ENCODE peak calls at places on chromosomes 12 and 14, in four cellular contexts. One of them, this sample, is unnamed.

GRCh38 chr14:65664436-65664835 is 251.9 kb downstream of the FUT8 start:
- DNase-seq in GM12878: no peak
- DNase-seq in HL-60: no peak
- DNase-seq in HepG2: no peak
- DNase-seq in this sample: no peak

GRCh38 chr12:122205590-122205925 is 2.0 kb downstream of the B3GNT4 start:
- DNase-seq in GM12878: no peak
- DNase-seq in HL-60: no peak
- DNase-seq in HepG2: no peak
- DNase-seq in this sample: no peak

GRCh38 chr14:86288336-86288735 is 758.4 kb downstream of the FLRT2 start:
- DNase-seq in GM12878: no peak
- DNase-seq in HL-60: no peak
- DNase-seq in HepG2: no peak
- DNase-seq in this sample: no peak

GRCh38 chr12:92905258-92905810 is 23.8 kb downstream of the EEA1 start:
- DNase-seq in GM12878: no peak
- DNase-seq in HL-60: no peak
- DNase-seq in HepG2: no peak
- DNase-seq in this sample: no peak

GRCh38 chr14:96067985-96068930 is 29.1 kb downstream of the C14orf132 start:
- DNase-seq in GM12878: no peak
- DNase-seq in HL-60: no peak
- DNase-seq in HepG2: no peak
- DNase-seq in this sample: no peak

GRCh38 chr12:93126069-93126474 is 197.0 kb upstream of the EEA1 start:
- DNase-seq in GM12878: no peak
- DNase-seq in HL-60: no peak
- DNase-seq in HepG2: no peak
- DNase-seq in this sample: no peak

GRCh38 chr12:12095016-12095415 is 24.3 kb downstream of the BCL2L14 start:
- DNase-seq in GM12878: no peak
- DNase-seq in HL-60: no peak
- DNase-seq in HepG2: peak; percentile 56
- DNase-seq in this sample: no peak

GRCh38 chr14:39841088-39841487 is 408.9 kb upstream of the FBXO33 start:
- DNase-seq in GM12878: no peak
- DNase-seq in HL-60: no peak
- DNase-seq in HepG2: no peak
- DNase-seq in this sample: no peak

GRCh38 chr12:15620726-15621125 is 168.5 kb downstream of the EPS8 start:
- DNase-seq in GM12878: no peak
- DNase-seq in HL-60: no peak
- DNase-seq in HepG2: no peak
- DNase-seq in this sample: no peak

GRCh38 chr12:123934829-123935228 is 37.8 kb downstream of the CCDC92 start:
- DNase-seq in GM12878: no peak
- DNase-seq in HL-60: peak; percentile 57
- DNase-seq in HepG2: no peak
- DNase-seq in this sample: no peak

GRCh38 chr12:52029686-52030085 is 21.6 kb upstream of the NR4A1 start:
- DNase-seq in GM12878: no peak
- DNase-seq in HL-60: no peak
- DNase-seq in HepG2: no peak
- DNase-seq in this sample: peak; percentile 55

GRCh38 chr12:95908573-95908972 is 33.8 kb downstream of the CCDC38 start:
- DNase-seq in GM12878: no peak
- DNase-seq in HL-60: no peak
- DNase-seq in HepG2: no peak
- DNase-seq in this sample: no peak

GRCh38 chr12:113359133-113359938 is 949 bp downstream of the PLBD2 start:
- DNase-seq in GM12878: no peak
- DNase-seq in HL-60: no peak
- DNase-seq in HepG2: no peak
- DNase-seq in this sample: no peak

GRCh38 chr12:97560359-97560758 is 97.8 kb downstream of the RMST start:
- DNase-seq in GM12878: no peak
- DNase-seq in HL-60: no peak
- DNase-seq in HepG2: no peak
- DNase-seq in this sample: no peak

GRCh38 chr14:63193236-63193635 is 11.0 kb upstream of the RHOJ start:
- DNase-seq in GM12878: no peak
- DNase-seq in HL-60: no peak
- DNase-seq in HepG2: no peak
- DNase-seq in this sample: no peak

GRCh38 chr12:122847921-122848421 is 12.7 kb downstream of the HIP1R start:
- DNase-seq in GM12878: no peak
- DNase-seq in HL-60: no peak
- DNase-seq in HepG2: no peak
- DNase-seq in this sample: no peak

GRCh38 chr12:54038760-54039414 is 6.0 kb downstream of the HOXC5 start:
- DNase-seq in GM12878: no peak
- DNase-seq in HL-60: no peak
- DNase-seq in HepG2: no peak
- DNase-seq in this sample: no peak

GRCh38 chr12:56034586-56035332 is 7.0 kb upstream of the RPS26 start:
- DNase-seq in GM12878: no peak
- DNase-seq in HL-60: no peak
- DNase-seq in HepG2: no peak
- DNase-seq in this sample: no peak

GRCh38 chr12:67919406-67919805 is 69.8 kb upstream of the IFNG-AS1 start:
- DNase-seq in GM12878: no peak
- DNase-seq in HL-60: no peak
- DNase-seq in HepG2: no peak
- DNase-seq in this sample: no peak
- TF ChIP-seq GABPA in GM12878: no peak
- TF ChIP-seq GABPA in HL-60: no peak
- TF ChIP-seq GABPA in HepG2: no peak
- TF ChIP-seq GABPA in this sample: no peak

DNA sequence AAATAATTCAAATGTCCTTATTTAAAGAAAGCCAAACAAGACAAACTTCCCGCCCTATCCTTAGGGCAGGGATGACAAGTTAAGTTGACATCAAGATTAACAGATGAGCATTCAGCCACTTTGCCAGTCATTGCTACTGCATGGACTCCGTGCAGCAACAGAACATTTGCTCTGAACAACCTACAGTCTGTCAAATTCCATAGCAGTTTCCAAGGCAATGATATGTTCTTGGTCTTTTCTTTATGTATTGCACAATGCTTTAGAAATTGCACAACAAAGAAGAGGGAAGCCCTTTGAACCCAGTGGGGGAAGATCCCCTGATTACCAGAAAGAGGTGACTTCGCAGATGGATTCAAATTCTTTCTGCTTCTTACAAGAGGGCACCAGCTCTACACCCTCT is 269.8 kb downstream of the BCAT1 start:
- DNase-seq in GM12878: no peak
- DNase-seq in HL-60: no peak
- DNase-seq in HepG2: peak; percentile 16
- DNase-seq in this sample: no peak
- TF ChIP-seq GABPA in GM12878: no peak
- TF ChIP-seq GABPA in HL-60: no peak
- TF ChIP-seq GABPA in HepG2: no peak
- TF ChIP-seq GABPA in this sample: no peak

DNA sequence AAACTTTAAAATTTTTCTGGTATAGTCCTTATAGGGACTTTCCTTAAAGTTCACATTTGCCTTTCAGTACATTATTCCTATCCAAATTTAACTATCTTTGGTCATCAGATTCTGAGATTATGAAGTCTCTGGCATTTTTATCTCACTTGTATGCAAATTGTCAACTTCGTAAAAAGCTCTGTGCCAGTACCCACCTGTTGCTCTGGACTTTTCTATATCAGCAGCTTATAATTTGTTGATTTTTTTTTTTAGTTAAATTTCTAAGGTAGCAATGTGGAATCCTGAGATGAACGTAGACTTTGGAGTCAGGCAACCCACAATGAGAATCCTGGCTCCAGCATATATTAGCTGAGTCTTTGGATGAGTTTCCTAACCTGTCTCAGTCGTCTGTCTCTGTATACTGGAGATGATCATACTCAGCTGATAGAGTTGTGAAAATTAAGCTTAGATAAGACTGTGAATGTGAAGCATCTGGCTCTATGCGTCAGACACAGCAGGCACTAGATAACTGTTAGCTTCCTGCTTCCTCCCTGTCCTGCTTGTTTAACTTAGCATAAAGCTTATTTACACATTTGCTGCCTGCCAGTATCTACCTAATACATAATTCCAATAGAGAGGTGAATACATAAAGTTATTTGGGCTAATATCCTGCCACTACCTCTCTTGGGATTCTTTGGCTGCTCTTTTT is 59.8 kb downstream of the MARK3 start:
- DNase-seq in GM12878: no peak
- DNase-seq in HL-60: no peak
- DNase-seq in HepG2: no peak
- DNase-seq in this sample: peak; percentile 49
- TF ChIP-seq GABPA in GM12878: no peak
- TF ChIP-seq GABPA in HL-60: no peak
- TF ChIP-seq GABPA in HepG2: no peak
- TF ChIP-seq GABPA in this sample: peak; percentile 14

GRCh38 chr14:92510972-92511371 is 2.6 kb upstream of the RIN3 start:
- DNase-seq in GM12878: no peak
- DNase-seq in HL-60: no peak
- DNase-seq in HepG2: peak; percentile 48
- DNase-seq in this sample: peak; percentile 12

GRCh38 chr14:92513204-92513965 is at the start of gene RIN3:
- DNase-seq in GM12878: no peak
- DNase-seq in HL-60: peak; percentile 63
- DNase-seq in HepG2: peak; percentile 38
- DNase-seq in this sample: no peak

GRCh38 chr14:92511472-92512247 is 1.9 kb upstream of the RIN3 start:
- DNase-seq in GM12878: no peak
- DNase-seq in HL-60: no peak
- DNase-seq in HepG2: no peak
- DNase-seq in this sample: no peak

GRCh38 chr14:92513966-92514843 is 624 bp downstream of the RIN3 start:
- DNase-seq in GM12878: no peak
- DNase-seq in HL-60: no peak
- DNase-seq in HepG2: peak; percentile 36
- DNase-seq in this sample: no peak

DNA sequence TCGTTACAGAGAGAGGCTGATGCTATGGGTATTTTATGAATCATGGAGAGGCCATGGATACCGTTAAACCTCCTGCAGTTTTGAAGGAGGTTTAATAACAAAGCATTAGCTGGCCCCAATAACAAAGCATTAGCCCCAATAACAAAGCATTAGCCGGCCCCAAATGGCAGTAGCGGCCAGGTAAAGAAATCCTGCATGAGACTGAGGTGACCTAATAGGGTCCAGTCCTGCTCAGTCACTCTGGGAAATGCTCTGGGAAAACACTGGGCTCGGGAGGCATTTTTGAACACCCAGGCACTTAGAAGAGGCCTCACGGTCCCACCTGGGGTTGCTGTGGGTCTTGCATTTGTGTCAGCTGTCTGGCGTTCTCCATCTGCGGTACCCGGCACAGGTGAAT is 776 bp upstream of the RIN3 start:
- DNase-seq in GM12878: no peak
- DNase-seq in HL-60: no peak
- DNase-seq in HepG2: no peak
- DNase-seq in this sample: no peak
- TF ChIP-seq GABPA in GM12878: no peak
- TF ChIP-seq GABPA in HL-60: no peak
- TF ChIP-seq GABPA in HepG2: no peak
- TF ChIP-seq GABPA in this sample: no peak

DNA sequence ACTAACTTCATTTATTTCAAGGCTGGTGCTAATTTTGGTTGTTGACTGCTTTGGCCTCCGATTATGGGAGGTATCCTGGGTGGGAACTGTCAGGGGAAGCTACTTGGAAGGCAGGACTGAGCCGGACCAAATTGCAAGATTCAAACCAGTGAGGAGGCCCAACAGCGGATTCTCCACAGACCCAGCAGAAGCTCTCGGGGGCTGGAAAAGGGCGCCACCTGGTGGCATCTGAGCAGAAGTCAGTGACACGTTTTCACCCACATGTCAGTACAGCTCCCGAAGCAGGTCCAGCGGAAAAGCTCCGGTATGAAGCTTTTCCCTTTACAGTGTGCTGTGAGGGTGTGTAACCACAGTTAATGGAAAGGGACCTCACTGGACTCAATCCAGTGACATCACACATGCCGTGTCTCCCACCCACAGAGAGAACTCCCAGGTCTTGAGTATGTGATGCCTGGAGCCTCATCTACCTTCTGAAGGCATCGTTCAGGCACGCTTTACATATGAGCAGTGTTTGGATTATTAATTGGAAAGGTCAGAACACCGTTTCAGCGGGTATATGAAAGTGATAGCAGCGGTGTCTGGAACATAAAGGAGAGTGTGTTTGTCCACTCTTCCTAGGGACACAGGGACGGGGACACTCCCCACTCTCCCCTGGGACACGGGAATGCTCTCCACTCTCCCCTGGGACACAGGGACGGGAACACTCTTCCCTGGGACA is 3.6 kb upstream of the P2RX2 start:
- DNase-seq in GM12878: peak; percentile 26
- DNase-seq in HL-60: peak; percentile 77
- DNase-seq in HepG2: peak; percentile 76
- DNase-seq in this sample: peak; percentile 79
- TF ChIP-seq GABPA in GM12878: no peak
- TF ChIP-seq GABPA in HL-60: no peak
- TF ChIP-seq GABPA in HepG2: no peak
- TF ChIP-seq GABPA in this sample: no peak

This sample was measured in K562.